ENCODE peak calls at places on chromosomes 5 and 9, in ten cellular contexts. N is PC-3, L is omental fat pad, K is tibial nerve, H is heart right ventricle, S is endothelial cell, D is fibroblast of pulmonary artery, F is kidney epithelial cell, B is AG04450, V is choroid plexus epithelial cell. W is an unnamed sample.

GRCh38 chr5:87686975-87687374 is 274.2 kb upstream of the CCNH start:
- DNase-seq in N (no peak), L (no peak), K (no peak), H (no peak), S (no peak), D (no peak), F (no peak), B (no peak), V (no peak), W (no peak)

GRCh38 chr5:139385061-139385889 is 2.2 kb upstream of the SLC23A1 start:
- DNase-seq in N (no peak), L (no peak), K (no peak), H (no peak), S (no peak), D (no peak), F (no peak), B (no peak), V (no peak), W (no peak)

GRCh38 chr5:18744990-18745590 is 1110.8 kb downstream of the TAF11L14 start:
- DNase-seq in N (no peak), L (no peak), K (no peak), H (no peak), S (no peak), D (no peak), F (no peak), B (no peak), V (no peak), W (no peak)

GRCh38 chr5:178428341-178429155 is 161.6 kb downstream of the COL23A1 start:
- DNase-seq in N (no peak), L (no peak), K (no peak), H (peak; percentile 76), S (peak; percentile 22), D (no peak), F (no peak), B (no peak), V (no peak), W (no peak)

GRCh38 chr9:95516736-95517558 is at the start of gene PTCH1:
- DNase-seq in N (peak; percentile 19), L (no peak), K (no peak), H (peak; percentile 47), S (peak; percentile 56), D (peak; percentile 55), F (no peak), B (no peak), V (peak; percentile 57), W (peak; percentile 63)

GRCh38 chr5:3320317-3320865 is 275.2 kb upstream of the IRX1 start:
- DNase-seq in N (no peak), L (no peak), K (no peak), H (no peak), S (no peak), D (no peak), F (no peak), B (no peak), V (no peak), W (no peak)

GRCh38 chr5:73701566-73701965 is 75.6 kb downstream of the ARHGEF28 start:
- DNase-seq in N (peak; percentile 87), L (no peak), K (no peak), H (no peak), S (no peak), D (peak; percentile 36), F (no peak), B (no peak), V (peak; percentile 43), W (no peak)

GRCh38 chr5:32598270-32598937 is 13.0 kb downstream of the SUB1 start:
- DNase-seq in N (no peak), L (no peak), K (no peak), H (no peak), S (no peak), D (no peak), F (no peak), B (no peak), V (no peak), W (no peak)

GRCh38 chr9:20989923-20990341 is 41.5 kb downstream of the HACD4 start:
- DNase-seq in N (no peak), L (no peak), K (peak; percentile 43), H (peak; percentile 22), S (no peak), D (no peak), F (no peak), B (no peak), V (no peak), W (no peak)

GRCh38 chr5:134735243-134735642 is 3.1 kb upstream of the CAMLG start:
- DNase-seq in N (no peak), L (no peak), K (no peak), H (no peak), S (no peak), D (no peak), F (no peak), B (no peak), V (no peak), W (no peak)

GRCh38 chr9:15219511-15219910 is 87.5 kb downstream of the TTC39B start:
- DNase-seq in N (no peak), L (no peak), K (no peak), H (no peak), S (no peak), D (no peak), F (no peak), B (no peak), V (no peak), W (no peak)

DNA sequence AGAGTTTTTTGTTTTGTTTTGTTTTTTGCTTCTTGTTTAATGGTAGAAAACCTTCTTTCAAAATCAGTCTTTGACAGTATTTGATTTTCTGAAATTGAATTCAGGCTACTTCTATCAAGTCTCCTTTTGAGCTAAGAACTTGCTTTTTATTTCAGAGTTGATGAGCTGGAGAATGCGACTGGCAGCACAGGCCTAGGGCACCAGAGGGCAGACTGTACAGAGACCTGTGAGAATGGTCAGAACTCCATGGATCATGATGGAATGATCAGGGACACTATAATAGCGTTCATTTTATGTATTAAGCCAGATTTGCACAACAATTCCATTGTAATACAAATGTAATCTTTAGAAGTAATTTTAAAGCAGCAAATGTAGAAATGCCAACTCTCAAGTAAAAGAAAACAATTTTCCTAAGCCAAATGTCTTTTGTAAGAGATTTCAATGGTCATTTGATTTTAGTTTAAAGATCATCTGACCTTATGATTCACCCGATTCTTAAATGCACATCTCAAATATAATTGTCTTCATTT is 902.4 kb downstream of the NR2F1-AS1 start:
- DNase-seq in N (peak; percentile 49), L (no peak), K (no peak), H (no peak), S (no peak), D (peak; percentile 13), F (no peak), B (no peak), V (no peak), W (no peak)
- TF ChIP-seq CTCF in N (peak; percentile 63), L (no peak), K (no peak), H (no peak), S (no peak), D (peak; percentile 29), F (peak; percentile 34), B (peak; percentile 21), V (peak; percentile 38), W (peak; percentile 47)

GRCh38 chr5:92222449-92222848 is 839.3 kb upstream of the ARRDC3 start:
- DNase-seq in N (peak; percentile 30), L (no peak), K (no peak), H (no peak), S (no peak), D (no peak), F (no peak), B (no peak), V (peak; percentile 13), W (no peak)
- TF ChIP-seq CTCF in N (peak; percentile 54), L (no peak), K (no peak), H (no peak), S (no peak), D (no peak), F (peak; percentile 15), B (peak; percentile 31), V (peak; percentile 29), W (no peak)

GRCh38 chr5:169702726-169703481 is 65.8 kb downstream of the DOCK2 start:
- DNase-seq in N (no peak), L (no peak), K (no peak), H (no peak), S (no peak), D (no peak), F (no peak), B (no peak), V (peak; percentile 41), W (no peak)

GRCh38 chr5:169705322-169705721 is 68.2 kb downstream of the DOCK2 start:
- DNase-seq in N (no peak), L (no peak), K (no peak), H (no peak), S (no peak), D (no peak), F (no peak), B (no peak), V (no peak), W (no peak)

GRCh38 chr5:169703803-169704202 is 66.7 kb downstream of the DOCK2 start:
- DNase-seq in N (no peak), L (no peak), K (no peak), H (no peak), S (no peak), D (no peak), F (no peak), B (no peak), V (no peak), W (no peak)

GRCh38 chr5:169700611-169701010 is 63.5 kb downstream of the DOCK2 start:
- DNase-seq in N (no peak), L (no peak), K (no peak), H (no peak), S (no peak), D (no peak), F (no peak), B (no peak), V (no peak), W (no peak)

GRCh38 chr5:169701910-169702451 is 64.9 kb downstream of the DOCK2 start:
- DNase-seq in N (peak; percentile 65), L (no peak), K (no peak), H (no peak), S (no peak), D (peak; percentile 73), F (no peak), B (no peak), V (peak; percentile 72), W (no peak)
- TF ChIP-seq CTCF in N (peak; percentile 73), L (no peak), K (no peak), H (peak; percentile 41), S (no peak), D (peak; percentile 59), F (peak; percentile 58), B (peak; percentile 67), V (peak; percentile 70), W (peak; percentile 59)

GRCh38 chr9:134329886-134330285 is 3.6 kb downstream of the RXRA start:
- DNase-seq in N (no peak), L (no peak), K (no peak), H (peak; percentile 43), S (no peak), D (no peak), F (no peak), B (no peak), V (no peak), W (no peak)

GRCh38 chr9:134329576-134329855 is 3.3 kb downstream of the RXRA start:
- DNase-seq in N (no peak), L (no peak), K (no peak), H (no peak), S (no peak), D (no peak), F (no peak), B (no peak), V (no peak), W (no peak)

GRCh38 chr9:134328341-134328840 is 2.1 kb downstream of the RXRA start:
- DNase-seq in N (no peak), L (no peak), K (no peak), H (no peak), S (no peak), D (no peak), F (no peak), B (no peak), V (peak; percentile 44), W (no peak)

GRCh38 chr9:134327671-134328231 is 1.5 kb downstream of the RXRA start:
- DNase-seq in N (no peak), L (no peak), K (no peak), H (peak; percentile 16), S (no peak), D (no peak), F (no peak), B (no peak), V (peak; percentile 24), W (no peak)

GRCh38 chr9:134328841-134329575 is 2.8 kb downstream of the RXRA start:
- DNase-seq in N (no peak), L (no peak), K (peak; percentile 52), H (peak; percentile 69), S (no peak), D (peak; percentile 43), F (no peak), B (no peak), V (peak; percentile 36), W (no peak)
- TF ChIP-seq CTCF in N (no peak), L (no peak), K (peak; percentile 6), H (peak; percentile 8), S (no peak), D (peak; percentile 4), F (no peak), B (no peak), V (peak; percentile 29), W (no peak)

W was measured in neural crest cell.